ENCODE peak calls at places on chromosomes 12 and 14, in six cellular contexts. One of them, this sample, is unnamed.

GRCh38 chr12:46604684-46605083 is 221.1 kb downstream of the SLC38A4 start:
- DNase-seq in non-pigmented ciliary epithelial cell: no peak
- DNase-seq in CD4-positive, alpha-beta memory T cell: no peak
- DNase-seq in activated T-helper 1 cell treated with anti-CD3 and anti-CD28 coated beads, Interleukin-12 subunit alpha, Interleukin-12 subunit beta, Interleukin-2, Interleukin-4 antibody, amounts not matched to agents 30 ng/mL and 10 ng/mL and 1 ng/mL, durations not matched to agents 14 hours and 24 hours and 36 hours: no peak
- DNase-seq in T47D: no peak
- DNase-seq in GM04504: no peak
- DNase-seq in this sample: no peak

GRCh38 chr12:32494676-32495075 is 95.3 kb downstream of the FGD4 start:
- DNase-seq in T47D: no peak
- DNase-seq in activated T-helper 1 cell treated with anti-CD3 and anti-CD28 coated beads, Interleukin-12 subunit alpha, Interleukin-12 subunit beta, Interleukin-2, Interleukin-4 antibody, amounts not matched to agents 30 ng/mL and 10 ng/mL and 1 ng/mL, durations not matched to agents 14 hours and 24 hours and 36 hours: no peak
- DNase-seq in GM04504: no peak
- DNase-seq in non-pigmented ciliary epithelial cell: no peak
- DNase-seq in CD4-positive, alpha-beta memory T cell: no peak
- DNase-seq in this sample: no peak

GRCh38 chr14:99564903-99565259 is 39.1 kb downstream of the CCDC85C start:
- DNase-seq in T47D: no peak
- DNase-seq in non-pigmented ciliary epithelial cell: no peak
- DNase-seq in activated T-helper 1 cell treated with anti-CD3 and anti-CD28 coated beads, Interleukin-12 subunit alpha, Interleukin-12 subunit beta, Interleukin-2, Interleukin-4 antibody, amounts not matched to agents 30 ng/mL and 10 ng/mL and 1 ng/mL, durations not matched to agents 14 hours and 24 hours and 36 hours: no peak
- DNase-seq in CD4-positive, alpha-beta memory T cell: no peak
- DNase-seq in GM04504: no peak
- DNase-seq in this sample: no peak

GRCh38 chr12:27109339-27110023 is 27.1 kb upstream of the C12orf71 start:
- DNase-seq in non-pigmented ciliary epithelial cell: no peak
- DNase-seq in CD4-positive, alpha-beta memory T cell: no peak
- DNase-seq in T47D: no peak
- DNase-seq in activated T-helper 1 cell treated with anti-CD3 and anti-CD28 coated beads, Interleukin-12 subunit alpha, Interleukin-12 subunit beta, Interleukin-2, Interleukin-4 antibody, amounts not matched to agents 30 ng/mL and 10 ng/mL and 1 ng/mL, durations not matched to agents 14 hours and 24 hours and 36 hours: no peak
- DNase-seq in GM04504: no peak
- DNase-seq in this sample: no peak

GRCh38 chr14:64707661-64708060 is 3.4 kb downstream of the PLEKHG3 start:
- DNase-seq in CD4-positive, alpha-beta memory T cell: peak
- DNase-seq in GM04504: no peak
- DNase-seq in activated T-helper 1 cell treated with anti-CD3 and anti-CD28 coated beads, Interleukin-12 subunit alpha, Interleukin-12 subunit beta, Interleukin-2, Interleukin-4 antibody, amounts not matched to agents 30 ng/mL and 10 ng/mL and 1 ng/mL, durations not matched to agents 14 hours and 24 hours and 36 hours: no peak
- DNase-seq in T47D: no peak
- DNase-seq in non-pigmented ciliary epithelial cell: peak
- DNase-seq in this sample: no peak

GRCh38 chr12:48958049-48958388 is 732 bp upstream of the ARF3 start:
- DNase-seq in CD4-positive, alpha-beta memory T cell: no peak
- DNase-seq in GM04504: no peak
- DNase-seq in non-pigmented ciliary epithelial cell: no peak
- DNase-seq in T47D: no peak
- DNase-seq in activated T-helper 1 cell treated with anti-CD3 and anti-CD28 coated beads, Interleukin-12 subunit alpha, Interleukin-12 subunit beta, Interleukin-2, Interleukin-4 antibody, amounts not matched to agents 30 ng/mL and 10 ng/mL and 1 ng/mL, durations not matched to agents 14 hours and 24 hours and 36 hours: no peak
- DNase-seq in this sample: no peak

GRCh38 chr14:20836668-20837338 is 34.2 kb upstream of the RNASE1 start:
- DNase-seq in CD4-positive, alpha-beta memory T cell: no peak
- DNase-seq in non-pigmented ciliary epithelial cell: no peak
- DNase-seq in activated T-helper 1 cell treated with anti-CD3 and anti-CD28 coated beads, Interleukin-12 subunit alpha, Interleukin-12 subunit beta, Interleukin-2, Interleukin-4 antibody, amounts not matched to agents 30 ng/mL and 10 ng/mL and 1 ng/mL, durations not matched to agents 14 hours and 24 hours and 36 hours: no peak
- DNase-seq in GM04504: no peak
- DNase-seq in T47D: peak
- DNase-seq in this sample: no peak

GRCh38 chr14:95463173-95463901 is 53.1 kb downstream of the SYNE3 start:
- DNase-seq in T47D: no peak
- DNase-seq in activated T-helper 1 cell treated with anti-CD3 and anti-CD28 coated beads, Interleukin-12 subunit alpha, Interleukin-12 subunit beta, Interleukin-2, Interleukin-4 antibody, amounts not matched to agents 30 ng/mL and 10 ng/mL and 1 ng/mL, durations not matched to agents 14 hours and 24 hours and 36 hours: peak
- DNase-seq in GM04504: no peak
- DNase-seq in CD4-positive, alpha-beta memory T cell: peak
- DNase-seq in non-pigmented ciliary epithelial cell: no peak
- DNase-seq in this sample: peak

GRCh38 chr12:31728289-31728916 is 418 bp downstream of the AMN1 start:
- DNase-seq in non-pigmented ciliary epithelial cell: no peak
- DNase-seq in CD4-positive, alpha-beta memory T cell: no peak
- DNase-seq in GM04504: no peak
- DNase-seq in activated T-helper 1 cell treated with anti-CD3 and anti-CD28 coated beads, Interleukin-12 subunit alpha, Interleukin-12 subunit beta, Interleukin-2, Interleukin-4 antibody, amounts not matched to agents 30 ng/mL and 10 ng/mL and 1 ng/mL, durations not matched to agents 14 hours and 24 hours and 36 hours: no peak
- DNase-seq in T47D: peak
- DNase-seq in this sample: peak

GRCh38 chr12:19710811-19711793 is 271.8 kb downstream of the AEBP2 start:
- DNase-seq in CD4-positive, alpha-beta memory T cell: no peak
- DNase-seq in GM04504: no peak
- DNase-seq in activated T-helper 1 cell treated with anti-CD3 and anti-CD28 coated beads, Interleukin-12 subunit alpha, Interleukin-12 subunit beta, Interleukin-2, Interleukin-4 antibody, amounts not matched to agents 30 ng/mL and 10 ng/mL and 1 ng/mL, durations not matched to agents 14 hours and 24 hours and 36 hours: no peak
- DNase-seq in non-pigmented ciliary epithelial cell: no peak
- DNase-seq in T47D: no peak
- DNase-seq in this sample: no peak

GRCh38 chr14:32202468-32202865 is 602 bp downstream of the RNU6-8 start:
- DNase-seq in T47D: no peak
- DNase-seq in activated T-helper 1 cell treated with anti-CD3 and anti-CD28 coated beads, Interleukin-12 subunit alpha, Interleukin-12 subunit beta, Interleukin-2, Interleukin-4 antibody, amounts not matched to agents 30 ng/mL and 10 ng/mL and 1 ng/mL, durations not matched to agents 14 hours and 24 hours and 36 hours: no peak
- DNase-seq in GM04504: no peak
- DNase-seq in non-pigmented ciliary epithelial cell: no peak
- DNase-seq in CD4-positive, alpha-beta memory T cell: no peak
- DNase-seq in this sample: no peak

GRCh38 chr12:22626429-22626828 is 1.5 kb downstream of the ETNK1 start:
- DNase-seq in CD4-positive, alpha-beta memory T cell: peak
- DNase-seq in activated T-helper 1 cell treated with anti-CD3 and anti-CD28 coated beads, Interleukin-12 subunit alpha, Interleukin-12 subunit beta, Interleukin-2, Interleukin-4 antibody, amounts not matched to agents 30 ng/mL and 10 ng/mL and 1 ng/mL, durations not matched to agents 14 hours and 24 hours and 36 hours: no peak
- DNase-seq in GM04504: peak
- DNase-seq in T47D: no peak
- DNase-seq in non-pigmented ciliary epithelial cell: no peak
- DNase-seq in this sample: no peak

GRCh38 chr12:64229796-64230195 is 7.7 kb upstream of the KICS2 start:
- DNase-seq in activated T-helper 1 cell treated with anti-CD3 and anti-CD28 coated beads, Interleukin-12 subunit alpha, Interleukin-12 subunit beta, Interleukin-2, Interleukin-4 antibody, amounts not matched to agents 30 ng/mL and 10 ng/mL and 1 ng/mL, durations not matched to agents 14 hours and 24 hours and 36 hours: no peak
- DNase-seq in GM04504: no peak
- DNase-seq in CD4-positive, alpha-beta memory T cell: no peak
- DNase-seq in non-pigmented ciliary epithelial cell: no peak
- DNase-seq in T47D: no peak
- DNase-seq in this sample: no peak

GRCh38 chr14:101215266-101215665 is 311.7 kb upstream of the RTL1 start:
- DNase-seq in CD4-positive, alpha-beta memory T cell: no peak
- DNase-seq in activated T-helper 1 cell treated with anti-CD3 and anti-CD28 coated beads, Interleukin-12 subunit alpha, Interleukin-12 subunit beta, Interleukin-2, Interleukin-4 antibody, amounts not matched to agents 30 ng/mL and 10 ng/mL and 1 ng/mL, durations not matched to agents 14 hours and 24 hours and 36 hours: no peak
- DNase-seq in GM04504: no peak
- DNase-seq in non-pigmented ciliary epithelial cell: no peak
- DNase-seq in T47D: no peak
- DNase-seq in this sample: no peak

GRCh38 chr14:54642950-54643695 is 76.2 kb downstream of the SAMD4A start:
- DNase-seq in T47D: no peak
- DNase-seq in GM04504: no peak
- DNase-seq in activated T-helper 1 cell treated with anti-CD3 and anti-CD28 coated beads, Interleukin-12 subunit alpha, Interleukin-12 subunit beta, Interleukin-2, Interleukin-4 antibody, amounts not matched to agents 30 ng/mL and 10 ng/mL and 1 ng/mL, durations not matched to agents 14 hours and 24 hours and 36 hours: no peak
- DNase-seq in non-pigmented ciliary epithelial cell: no peak
- DNase-seq in CD4-positive, alpha-beta memory T cell: no peak
- DNase-seq in this sample: no peak

GRCh38 chr12:126389215-126389841 is 1324.1 kb downstream of the AACS start:
- DNase-seq in non-pigmented ciliary epithelial cell: no peak
- DNase-seq in CD4-positive, alpha-beta memory T cell: no peak
- DNase-seq in T47D: no peak
- DNase-seq in activated T-helper 1 cell treated with anti-CD3 and anti-CD28 coated beads, Interleukin-12 subunit alpha, Interleukin-12 subunit beta, Interleukin-2, Interleukin-4 antibody, amounts not matched to agents 30 ng/mL and 10 ng/mL and 1 ng/mL, durations not matched to agents 14 hours and 24 hours and 36 hours: no peak
- DNase-seq in GM04504: peak
- DNase-seq in this sample: no peak

GRCh38 chr14:68020493-68020892 is 200.9 kb downstream of the RAD51B start:
- DNase-seq in CD4-positive, alpha-beta memory T cell: no peak
- DNase-seq in activated T-helper 1 cell treated with anti-CD3 and anti-CD28 coated beads, Interleukin-12 subunit alpha, Interleukin-12 subunit beta, Interleukin-2, Interleukin-4 antibody, amounts not matched to agents 30 ng/mL and 10 ng/mL and 1 ng/mL, durations not matched to agents 14 hours and 24 hours and 36 hours: no peak
- DNase-seq in non-pigmented ciliary epithelial cell: no peak
- DNase-seq in GM04504: no peak
- DNase-seq in T47D: no peak
- DNase-seq in this sample: no peak

GRCh38 chr12:79927772-79928474 is 7.0 kb downstream of the PPP1R12A start:
- DNase-seq in T47D: no peak
- DNase-seq in CD4-positive, alpha-beta memory T cell: peak
- DNase-seq in GM04504: peak
- DNase-seq in activated T-helper 1 cell treated with anti-CD3 and anti-CD28 coated beads, Interleukin-12 subunit alpha, Interleukin-12 subunit beta, Interleukin-2, Interleukin-4 antibody, amounts not matched to agents 30 ng/mL and 10 ng/mL and 1 ng/mL, durations not matched to agents 14 hours and 24 hours and 36 hours: peak
- DNase-seq in non-pigmented ciliary epithelial cell: no peak
- DNase-seq in this sample: peak